ENCODE peak calls at places on chromosomes 7 and 10, in ten cellular contexts. M, F, P, I, N, G, W, R, C and Z are unnamed samples. For H3K4me1, the result is how much of the 10 kb centered on the place peaks cover.

GRCh38 chr10:61065010-61065409 is 121.0 kb upstream of the RHOBTB1 start:
- DNase-seq in I (no peak), C (no peak), M (no peak), W (no peak), R (no peak), N (no peak), G (no peak), P (no peak), F (no peak), Z (no peak)

GRCh38 chr7:18421297-18422004 is 74.1 kb upstream of the HDAC9 start:
- DNase-seq in I (no peak), P (peak), G (no peak), C (no peak), W (no peak), N (no peak), M (peak), F (no peak), R (no peak), Z (no peak)

GRCh38 chr10:128054163-128054970 is 71.9 kb downstream of the MKI67 start:
- DNase-seq in C (no peak), I (no peak), G (peak), N (no peak), M (no peak), W (no peak), F (no peak), R (no peak), P (no peak), Z (no peak)

GRCh38 chr7:91824201-91824600 is 56.3 kb downstream of the MTERF1 start:
- DNase-seq in I (no peak), G (no peak), W (no peak), F (no peak), R (no peak), M (no peak), C (no peak), P (no peak), N (no peak), Z (no peak)

GRCh38 chr7:79401254-79401653 is 52.2 kb downstream of the MAGI2 start:
- DNase-seq in P (no peak), F (no peak), W (no peak), R (no peak), G (no peak), N (no peak), I (no peak), C (no peak), M (no peak), Z (no peak)

GRCh38 chr10:97774811-97775294 is 3.1 kb upstream of the SFRP5 start:
- DNase-seq in F (no peak), I (no peak), M (no peak), C (no peak), P (no peak), W (no peak), G (peak), R (no peak), N (no peak), Z (no peak)

GRCh38 chr7:3893151-3893788 is 592.2 kb downstream of the SDK1 start:
- DNase-seq in M (no peak), G (no peak), C (no peak), F (no peak), N (no peak), W (no peak), P (no peak), I (no peak), R (no peak), Z (no peak)

GRCh38 chr10:101310528-101311439 is 43.2 kb upstream of the BTRC start:
- DNase-seq in C (peak), W (no peak), M (no peak), F (no peak), R (no peak), N (peak), P (no peak), G (no peak), I (no peak), Z (no peak)

GRCh38 chr10:132983250-132984007 is 41.1 kb upstream of the CFAP46 start:
- DNase-seq in F (no peak), C (no peak), I (no peak), R (no peak), P (no peak), N (no peak), W (no peak), G (no peak), M (no peak), Z (no peak)

GRCh38 chr7:112584290-112584689 is 103.5 kb downstream of the LSMEM1 start:
- DNase-seq in M (no peak), W (no peak), C (no peak), N (no peak), F (no peak), R (no peak), P (no peak), I (no peak), G (no peak), Z (no peak)

GRCh38 chr7:6430271-6430940 is 17.3 kb downstream of the DAGLB start:
- DNase-seq in M (no peak), G (no peak), W (peak), N (peak), P (peak), I (no peak), R (no peak), C (no peak), F (no peak), Z (no peak)

GRCh38 chr7:124777268-124777667 is 11.7 kb upstream of the GPR37 start:
- DNase-seq in F (no peak), G (no peak), I (no peak), R (no peak), N (peak), P (no peak), M (no peak), W (no peak), C (no peak), Z (no peak)

GRCh38 chr7:20304366-20304765 is 26.3 kb upstream of the ITGB8 start:
- DNase-seq in P (no peak), I (no peak), C (no peak), G (no peak), N (peak), R (no peak), W (no peak), M (no peak), F (no peak), Z (no peak)

GRCh38 chr10:77746313-77746712 is 108.7 kb upstream of the KCNMA1 start:
- DNase-seq in C (peak), M (no peak), G (no peak), P (peak), F (no peak), N (no peak), R (no peak), I (no peak), W (peak), Z (no peak)

GRCh38 chr10:71836594-71836970 is 14.5 kb downstream of the PSAP start:
- DNase-seq in W (no peak), G (no peak), N (no peak), F (no peak), R (no peak), M (no peak), I (no peak), P (peak), C (no peak), Z (no peak)

GRCh38 chr10:43046288-43046991 is 30.4 kb upstream of the RET start:
- DNase-seq in M (no peak), G (peak), P (no peak), W (no peak), F (peak), C (no peak), R (no peak), N (no peak), I (no peak), Z (no peak)

GRCh38 chr10:83862723-83863122 is 276.6 kb upstream of the GHITM start:
- DNase-seq in W (no peak), C (no peak), R (no peak), M (no peak), P (no peak), I (no peak), G (no peak), N (no peak), F (no peak), Z (no peak)

GRCh38 chr7:35727571-35727970 is 32.6 kb upstream of the HERPUD2 start:
- DNase-seq in G (no peak), R (no peak), W (no peak), M (no peak), N (no peak), P (no peak), I (no peak), C (peak), F (no peak), Z (no peak)

GRCh38 chr10:91023708-91024438 is 103.0 kb upstream of the ANKRD1 start:
- DNase-seq in N (no peak), R (no peak), I (no peak), M (no peak), G (no peak), W (no peak), F (no peak), P (no peak), C (no peak), Z (no peak)

GRCh38 chr10:74233281-74233680 is 82.3 kb downstream of the ADK start:
- DNase-seq in I (no peak), N (peak), W (no peak), R (no peak), G (no peak), C (no peak), P (no peak), F (no peak), M (no peak), Z (no peak)

GRCh38 chr10:74234569-74234968 is 83.5 kb downstream of the ADK start:
- DNase-seq in F (no peak), P (no peak), C (no peak), N (no peak), R (no peak), I (no peak), M (no peak), G (no peak), W (peak), Z (no peak)

GRCh38 chr10:74243067-74243466 is 92.0 kb downstream of the ADK start:
- DNase-seq in M (no peak), R (no peak), W (no peak), G (no peak), P (no peak), F (no peak), N (no peak), C (no peak), I (no peak), Z (no peak)

GRCh38 chr10:74238031-74238431 is 87.0 kb downstream of the ADK start:
- DNase-seq in C (no peak), P (peak), I (no peak), F (no peak), W (peak), G (peak), N (no peak), M (no peak), R (no peak), Z (no peak)
- H3K27ac ChIP-seq in C (no peak), P (peak), I (no peak), F (no peak), W (no peak), G (peak), N (no peak), M (no peak), R (no peak), Z (no peak)

GRCh38 chr10:63437334-63437949 is 28.3 kb downstream of the JMJD1C start:
- DNase-seq in M (no peak), N (peak), I (no peak), C (no peak), F (no peak), W (peak), R (no peak), P (peak), G (no peak), Z (no peak)
- H3K4me1 ChIP-seq in M (under half), N (under half), I (half or more), C (half or more), F (under half), W (under half), R (under half), P (under half), G (half or more), Z (under half)

GRCh38 chr10:21279217-21279575 is 246.3 kb downstream of the SKIDA1 start:
- DNase-seq in R (no peak), P (no peak), C (no peak), W (no peak), I (no peak), M (no peak), G (no peak), F (peak), N (peak), Z (no peak)

GRCh38 chr10:21278491-21279216 is 246.8 kb downstream of the SKIDA1 start:
- DNase-seq in I (peak), P (peak), C (peak), N (peak), G (peak), F (peak), W (peak), M (peak), R (peak), Z (peak)

GRCh38 chr10:21280037-21280436 is 245.4 kb downstream of the SKIDA1 start:
- DNase-seq in F (no peak), N (no peak), M (no peak), P (no peak), I (no peak), W (no peak), G (no peak), C (no peak), R (no peak), Z (no peak)

GRCh38 chr10:21281765-21282484 is 243.6 kb downstream of the SKIDA1 start:
- DNase-seq in C (no peak), N (peak), G (no peak), M (no peak), W (no peak), R (no peak), F (peak), P (no peak), I (no peak), Z (no peak)

GRCh38 chr10:21281173-21281572 is 244.3 kb downstream of the SKIDA1 start:
- DNase-seq in W (no peak), C (no peak), F (peak), G (no peak), R (no peak), P (no peak), N (peak), M (no peak), I (no peak), Z (no peak)
- H3K27ac ChIP-seq in W (no peak), C (no peak), F (no peak), G (no peak), R (no peak), P (no peak), N (peak), M (no peak), I (no peak), Z (no peak)

DNA sequence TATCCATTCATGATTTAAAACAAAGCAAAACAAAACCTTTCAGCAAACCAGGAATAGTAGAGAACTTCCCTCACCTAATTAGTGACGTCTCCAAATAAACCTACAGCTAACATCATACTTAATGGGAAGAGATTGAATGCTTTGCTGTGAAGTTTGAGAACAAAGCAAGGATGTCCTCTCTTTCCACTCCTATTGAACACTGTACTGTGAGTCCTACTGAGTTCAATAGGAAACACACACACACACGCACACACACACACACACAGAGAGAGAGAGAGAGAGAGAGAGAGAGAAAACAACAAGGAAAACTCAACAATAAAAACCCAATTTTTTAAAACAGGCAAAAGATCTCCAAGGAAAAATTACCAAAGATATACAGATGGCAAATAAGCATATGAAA is 32.3 kb downstream of the PODXL start:
- DNase-seq in C (no peak), N (no peak), P (no peak), M (no peak), F (no peak), G (no peak), W (no peak), I (no peak), R (no peak), Z (no peak)
- H3K4me1 ChIP-seq in C (half or more), N (under half), P (under half), M (under half), F (under half), G (under half), W (under half), I (half or more), R (under half), Z (under half)

GRCh38 chr7:473870-474604 is 45.6 kb downstream of the PDGFA start:
- DNase-seq in N (no peak), I (no peak), C (peak), M (no peak), F (peak), P (no peak), G (no peak), W (no peak), R (no peak), Z (no peak)

GRCh38 chr7:471191-471865 is 48.3 kb downstream of the PDGFA start:
- DNase-seq in I (no peak), W (no peak), F (no peak), C (no peak), P (no peak), M (no peak), G (peak), N (no peak), R (no peak), Z (peak)

GRCh38 chr7:473211-473734 is 46.4 kb downstream of the PDGFA start:
- DNase-seq in I (no peak), F (peak), P (no peak), R (no peak), G (peak), W (no peak), M (no peak), N (no peak), C (no peak), Z (no peak)

GRCh38 chr7:472640-472957 is 47.0 kb downstream of the PDGFA start:
- DNase-seq in R (no peak), P (no peak), F (no peak), I (no peak), W (no peak), G (no peak), M (no peak), C (no peak), N (no peak), Z (no peak)

GRCh38 chr7:471866-472639 is 47.6 kb downstream of the PDGFA start:
- DNase-seq in G (peak), P (peak), C (peak), R (no peak), I (peak), F (peak), N (peak), M (no peak), W (peak), Z (peak)
- H3K27ac ChIP-seq in G (peak), P (peak), C (no peak), R (no peak), I (peak), F (peak), N (no peak), M (no peak), W (peak), Z (peak)